ENCODE peak calls at places on chromosomes 5 and 9, in ten cellular contexts. Z, G, S, M, W, Q, D, X, K and B are unnamed samples. For H3K9me3, the result is how much of the 10 kb centered on the place peaks cover.

GRCh38 chr9:113184509-113184908 is 33.7 kb downstream of the SLC31A2 start:
- DNase-seq in Z (peak), G (no peak), S (no peak), M (no peak), W (no peak), Q (no peak), D (no peak), X (no peak), K (no peak), B (no peak)

GRCh38 chr5:131068893-131069643 is 96.0 kb downstream of the HINT1 start:
- DNase-seq in Z (no peak), G (peak), S (no peak), M (peak), W (no peak), Q (no peak), D (no peak), X (no peak), K (no peak), B (peak)

GRCh38 chr9:105693435-105694275 is 686 bp upstream of the TMEM38B start:
- DNase-seq in Z (peak), G (no peak), S (no peak), M (peak), W (no peak), Q (peak), D (no peak), X (no peak), K (no peak), B (peak)

GRCh38 chr5:124871299-124871698 is 124.9 kb upstream of the ZNF608 start:
- DNase-seq in Z (no peak), G (no peak), S (no peak), M (no peak), W (no peak), Q (no peak), D (no peak), X (no peak), K (peak), B (no peak)

GRCh38 chr9:113775714-113776113 is 100.4 kb upstream of the ZNF618 start:
- DNase-seq in Z (no peak), G (no peak), S (no peak), M (no peak), W (no peak), Q (no peak), D (no peak), X (no peak), K (peak), B (no peak)

GRCh38 chr9:86494644-86495081 is 140.5 kb upstream of the TUT7 start:
- DNase-seq in Z (no peak), G (no peak), S (no peak), M (no peak), W (peak), Q (no peak), D (no peak), X (no peak), K (no peak), B (no peak)

GRCh38 chr9:110133608-110134214 is 74.2 kb downstream of the C9orf152 start:
- DNase-seq in Z (peak), G (no peak), S (no peak), M (no peak), W (peak), Q (no peak), D (no peak), X (no peak), K (no peak), B (no peak)

GRCh38 chr5:79971156-79971555 is 19.9 kb downstream of the MTX3 start:
- DNase-seq in Z (peak), G (no peak), S (no peak), M (no peak), W (no peak), Q (no peak), D (no peak), X (no peak), K (peak), B (no peak)

GRCh38 chr9:87492642-87493041 is 5.0 kb upstream of the DAPK1 start:
- DNase-seq in Z (no peak), G (no peak), S (no peak), M (no peak), W (no peak), Q (no peak), D (no peak), X (no peak), K (no peak), B (no peak)

GRCh38 chr5:177176175-177176704 is 42.7 kb downstream of the NSD1 start:
- DNase-seq in Z (no peak), G (no peak), S (no peak), M (no peak), W (no peak), Q (no peak), D (no peak), X (no peak), K (no peak), B (peak)

GRCh38 chr5:177183142-177183541 is 49.6 kb downstream of the NSD1 start:
- DNase-seq in Z (peak), G (no peak), S (no peak), M (no peak), W (peak), Q (no peak), D (no peak), X (no peak), K (no peak), B (no peak)

GRCh38 chr5:177179431-177179830 is 45.9 kb downstream of the NSD1 start:
- DNase-seq in Z (no peak), G (no peak), S (no peak), M (no peak), W (no peak), Q (no peak), D (no peak), X (no peak), K (no peak), B (no peak)

GRCh38 chr5:177175336-177175735 is 41.8 kb downstream of the NSD1 start:
- DNase-seq in Z (no peak), G (no peak), S (no peak), M (no peak), W (no peak), Q (no peak), D (no peak), X (no peak), K (no peak), B (no peak)

DNA sequence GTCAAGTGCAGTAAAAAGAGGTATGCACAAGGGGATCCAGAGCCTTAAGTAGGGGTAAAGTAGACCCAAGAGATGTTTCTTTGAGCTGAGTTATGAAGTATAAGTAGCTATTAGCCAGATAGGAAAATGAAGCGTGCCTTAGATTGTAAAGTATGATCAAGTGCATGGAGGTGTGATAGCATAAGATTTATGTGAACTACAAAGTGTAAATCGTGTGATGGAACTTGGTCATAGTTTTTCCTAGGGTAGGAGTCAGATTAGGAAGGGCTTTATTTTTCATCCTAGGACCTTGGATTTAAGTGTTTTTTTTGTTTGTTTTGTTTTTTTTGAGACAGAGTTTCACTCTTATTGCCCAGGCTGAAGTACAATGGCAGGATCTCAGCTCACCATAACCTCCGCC is 45.3 kb downstream of the NSD1 start:
- DNase-seq in Z (no peak), G (no peak), S (no peak), M (no peak), W (no peak), Q (no peak), D (no peak), X (no peak), K (no peak), B (no peak)
- H3K9me3 ChIP-seq in Z (under half), G (under half), S (under half), M (under half), W (under half), Q (under half), D (under half), X (under half), K (under half), B (under half)

GRCh38 chr5:141354900-141355469 is at the start of gene PCDHGA4:
- DNase-seq in Z (no peak), G (no peak), S (no peak), M (no peak), W (no peak), Q (no peak), D (no peak), X (no peak), K (peak), B (peak)
- H3K9me3 ChIP-seq in Z (under half), G (under half), S (under half), M (under half), W (under half), Q (half or more), D (under half), X (half or more), K (under half), B (under half)

GRCh38 chr5:141389153-141390042 is 1.9 kb downstream of the PCDHGB4 start:
- DNase-seq in Z (no peak), G (no peak), S (no peak), M (no peak), W (no peak), Q (no peak), D (peak), X (no peak), K (no peak), B (no peak)
- H3K9me3 ChIP-seq in Z (under half), G (under half), S (under half), M (under half), W (under half), Q (half or more), D (under half), X (half or more), K (under half), B (under half)

GRCh38 chr5:72400950-72401349 is 80.8 kb downstream of the PTCD2 start:
- DNase-seq in Z (no peak), G (no peak), S (no peak), M (no peak), W (no peak), Q (no peak), D (no peak), X (no peak), K (no peak), B (no peak)
- H3K9me3 ChIP-seq in Z (under half), G (under half), S (under half), M (under half), W (under half), Q (under half), D (under half), X (under half), K (under half), B (under half)